ENCODE peak calls at places on chromosome 9, in eight cellular contexts. H is tibial artery; J is IMR-90; E is right atrium auricular region; X is OCI-LY7; C is CD8-positive, alpha-beta T cell; L is lower lobe of right lung; A is adipocyte. S is an unnamed sample.

GRCh38 chr9:106755727-106756126 is 107.2 kb upstream of the ZNF462 start:
- DNase-seq in H (no peak), J (no peak), E (no peak), X (no peak), C (no peak), L (no peak), A (no peak), S (no peak)

GRCh38 chr9:86828631-86829030 is 118.7 kb downstream of the GAS1 start:
- DNase-seq in H (no peak), J (no peak), E (no peak), X (no peak), C (no peak), L (no peak), A (no peak), S (no peak)

GRCh38 chr9:96646081-96646991 is 8.8 kb downstream of the PRXL2C start:
- DNase-seq in H (no peak), J (peak; percentile 86), E (no peak), X (no peak), C (no peak), L (no peak), A (peak; percentile 86), S (no peak)

GRCh38 chr9:91036826-91037510 is 235.3 kb downstream of the SYK start:
- DNase-seq in H (peak; percentile 90), J (peak; percentile 92), E (peak; percentile 90), X (peak; percentile 72), C (peak; percentile 77), L (peak; percentile 84), A (peak; percentile 82), S (peak; percentile 62)

GRCh38 chr9:114000671-114001409 is 77.3 kb downstream of the AMBP start:
- DNase-seq in H (peak; percentile 60), J (peak; percentile 28), E (peak; percentile 56), X (no peak), C (peak; percentile 17), L (no peak), A (no peak), S (no peak)

GRCh38 chr9:20996809-20997208 is 34.6 kb downstream of the HACD4 start:
- DNase-seq in H (no peak), J (no peak), E (no peak), X (peak; percentile 64), C (no peak), L (no peak), A (no peak), S (no peak)

GRCh38 chr9:112719696-112720095 is 1.8 kb upstream of the INIP start:
- DNase-seq in H (no peak), J (peak; percentile 10), E (no peak), X (no peak), C (no peak), L (no peak), A (no peak), S (no peak)

GRCh38 chr9:19720374-19720773 is 68.5 kb downstream of the SLC24A2 start:
- DNase-seq in H (no peak), J (peak; percentile 39), E (no peak), X (no peak), C (no peak), L (no peak), A (peak; percentile 64), S (no peak)

GRCh38 chr9:71680189-71680983 is 87.9 kb downstream of the CEMIP2 start:
- DNase-seq in H (no peak), J (peak; percentile 57), E (no peak), X (no peak), C (no peak), L (no peak), A (peak; percentile 71), S (no peak)

GRCh38 chr9:83060557-83060956 is 2.4 kb downstream of the RASEF start:
- DNase-seq in H (no peak), J (no peak), E (no peak), X (no peak), C (no peak), L (no peak), A (no peak), S (no peak)

GRCh38 chr9:125889122-125889523 is 141.9 kb downstream of the PBX3 start:
- DNase-seq in H (peak; percentile 54), J (peak; percentile 3), E (no peak), X (no peak), C (no peak), L (peak; percentile 51), A (peak; percentile 67), S (no peak)

GRCh38 chr9:4464911-4465513 is 25.3 kb upstream of the SLC1A1 start:
- DNase-seq in H (no peak), J (no peak), E (no peak), X (no peak), C (no peak), L (no peak), A (peak; percentile 81), S (no peak)

GRCh38 chr9:75451505-75451904 is 363.2 kb downstream of the OSTF1 start:
- DNase-seq in H (no peak), J (no peak), E (no peak), X (no peak), C (no peak), L (no peak), A (peak; percentile 7), S (no peak)

GRCh38 chr9:93464876-93465275 is 11.5 kb upstream of the FAM120AOS start:
- DNase-seq in H (no peak), J (no peak), E (no peak), X (peak; percentile 50), C (no peak), L (no peak), A (no peak), S (no peak)

GRCh38 chr9:72665421-72665820 is 144.0 kb downstream of the TMC1 start:
- DNase-seq in H (no peak), J (peak; percentile 23), E (no peak), X (no peak), C (no peak), L (no peak), A (peak; percentile 46), S (no peak)

GRCh38 chr9:33318225-33318624 is 27.9 kb downstream of the NFX1 start:
- DNase-seq in H (no peak), J (no peak), E (no peak), X (no peak), C (no peak), L (no peak), A (no peak), S (no peak)

GRCh38 chr9:33320568-33321261 is 30.4 kb downstream of the NFX1 start:
- DNase-seq in H (no peak), J (peak; percentile 98), E (no peak), X (no peak), C (no peak), L (no peak), A (peak; percentile 97), S (no peak)

GRCh38 chr9:33318781-33319180 is 28.5 kb downstream of the NFX1 start:
- DNase-seq in H (no peak), J (no peak), E (no peak), X (no peak), C (no peak), L (no peak), A (no peak), S (no peak)

GRCh38 chr9:33315371-33315770 is 25.1 kb downstream of the NFX1 start:
- DNase-seq in H (no peak), J (no peak), E (no peak), X (no peak), C (no peak), L (no peak), A (no peak), S (no peak)

GRCh38 chr9:33320230-33320567 is 29.9 kb downstream of the NFX1 start:
- DNase-seq in H (no peak), J (no peak), E (no peak), X (no peak), C (no peak), L (no peak), A (no peak), S (no peak)
- H3K36me3 ChIP-seq in H (peaks cover 64% of the 10 kb centered on the region), J (peaks cover 34% of the 10 kb centered on the region), E (peaks cover 79% of the 10 kb centered on the region), X (peaks cover 97% of the 10 kb centered on the region), C (peaks cover 63% of the 10 kb centered on the region), L (peaks cover 99% of the 10 kb centered on the region), A (peaks cover 72% of the 10 kb centered on the region), S (peaks cover 60% of the 10 kb centered on the region)

GRCh38 chr9:137105814-137106661 is 8.5 kb downstream of the DPP7 start:
- DNase-seq in H (no peak), J (no peak), E (no peak), X (no peak), C (no peak), L (no peak), A (no peak), S (no peak)

GRCh38 chr9:137107982-137108381 is 6.6 kb downstream of the DPP7 start:
- DNase-seq in H (no peak), J (no peak), E (no peak), X (no peak), C (no peak), L (no peak), A (no peak), S (no peak)

GRCh38 chr9:137108608-137109249 is 5.8 kb downstream of the DPP7 start:
- DNase-seq in H (no peak), J (no peak), E (no peak), X (no peak), C (no peak), L (no peak), A (no peak), S (no peak)

GRCh38 chr9:137107312-137107921 is 7.1 kb downstream of the DPP7 start:
- DNase-seq in H (no peak), J (no peak), E (no peak), X (no peak), C (no peak), L (no peak), A (no peak), S (no peak)

GRCh38 chr9:137106662-137107292 is 7.8 kb downstream of the DPP7 start:
- DNase-seq in H (no peak), J (no peak), E (no peak), X (no peak), C (no peak), L (no peak), A (no peak), S (no peak)
- H3K36me3 ChIP-seq in H (peaks cover 58% of the 10 kb centered on the region), J (peaks cover 79% of the 10 kb centered on the region), E (peaks cover 92% of the 10 kb centered on the region), X (peaks cover 95% of the 10 kb centered on the region), C (peaks cover 56% of the 10 kb centered on the region), L (peaks cover 89% of the 10 kb centered on the region), A (peaks cover 77% of the 10 kb centered on the region), S (peaks cover 94% of the 10 kb centered on the region)

GRCh38 chr9:128218172-128218517 is 15.0 kb downstream of the DNM1 start:
- DNase-seq in H (no peak), J (no peak), E (no peak), X (no peak), C (no peak), L (no peak), A (no peak), S (no peak)
- H3K36me3 ChIP-seq in H (no peaks in the 10 kb centered on the region), J (peaks cover 6% of the 10 kb centered on the region), E (no peaks in the 10 kb centered on the region), X (no peaks in the 10 kb centered on the region), C (no peaks in the 10 kb centered on the region), L (no peaks in the 10 kb centered on the region), A (no peaks in the 10 kb centered on the region), S (peaks cover 8% of the 10 kb centered on the region)

GRCh38 chr9:131145245-131145644 is 19.9 kb downstream of the NUP214 start:
- DNase-seq in H (no peak), J (no peak), E (no peak), X (no peak), C (no peak), L (no peak), A (no peak), S (no peak)
- H3K36me3 ChIP-seq in H (peaks cover 85% of the 10 kb centered on the region), J (peaks cover 53% of the 10 kb centered on the region), E (peaks cover 84% of the 10 kb centered on the region), X (peaks cover 97% of the 10 kb centered on the region), C (peaks cover 72% of the 10 kb centered on the region), L (peaks cover 100% of the 10 kb centered on the region), A (peaks cover 98% of the 10 kb centered on the region), S (peaks cover 90% of the 10 kb centered on the region)

DNA sequence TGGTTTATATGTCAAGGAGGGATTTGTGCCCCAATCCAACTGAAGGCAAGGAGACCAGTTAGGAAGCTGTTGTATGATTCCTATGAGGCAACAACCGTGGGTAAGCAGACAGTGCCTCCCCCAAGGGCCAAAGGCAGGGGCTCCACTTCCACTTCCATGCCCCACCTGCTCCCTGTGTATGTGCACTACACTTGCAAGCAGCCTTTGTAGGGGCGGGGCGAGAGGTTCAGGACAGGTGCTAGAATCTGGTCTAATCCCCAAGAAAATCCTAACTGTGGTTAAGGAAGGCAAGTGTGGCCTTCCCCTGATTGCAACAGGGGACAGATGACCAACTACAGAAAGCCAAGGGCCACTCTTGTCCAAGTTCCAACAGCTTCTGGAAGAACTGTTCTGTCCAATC is 41.7 kb downstream of the B4GALT1 start:
- DNase-seq in H (no peak), J (no peak), E (no peak), X (no peak), C (no peak), L (no peak), A (no peak), S (no peak)
- H3K36me3 ChIP-seq in H (peaks cover 19% of the 10 kb centered on the region), J (peaks cover 30% of the 10 kb centered on the region), E (peaks cover 49% of the 10 kb centered on the region), X (peaks cover 36% of the 10 kb centered on the region), C (peaks cover 22% of the 10 kb centered on the region), L (peaks cover 69% of the 10 kb centered on the region), A (peaks cover 47% of the 10 kb centered on the region), S (peaks cover 13% of the 10 kb centered on the region)

S was measured in DND-41.